ENCODE peak calls at places on chromosomes 1 and 21, in ten cellular contexts. One of them, this sample, is unnamed.

GRCh38 chr1:164794310-164794709 is 235.3 kb downstream of the PBX1 start:
- DNase-seq in fibroblast of mammary gland: peak; percentile 98
- DNase-seq in stimulated activated CD4-positive, alpha-beta T cell treated with anti-CD3 and anti-CD28 coated beads, TNF-alpha, amount 100 ng/mL, for 4 hours: no peak
- DNase-seq in NCI-H1417: no peak
- DNase-seq in hepatic stellate cell: peak; percentile 80
- DNase-seq in activated CD4-positive, alpha-beta T cell treated with anti-CD3 and anti-CD28 coated beads for 36 hours: no peak
- DNase-seq in stimulated activated CD8-positive, alpha-beta memory T cell treated with anti-CD3 and anti-CD28 coated beads, Interleukin-15, amount 100 ng/mL, for 24 hours: no peak
- DNase-seq in amniotic stem cell: peak; percentile 74
- DNase-seq in dermis microvascular lymphatic vessel endothelial cell: no peak
- DNase-seq in DMS153: no peak
- DNase-seq in this sample: peak; percentile 59

GRCh38 chr1:107704911-107705310 is 260.1 kb downstream of the VAV3 start:
- DNase-seq in DMS153: no peak
- DNase-seq in activated CD4-positive, alpha-beta T cell treated with anti-CD3 and anti-CD28 coated beads for 36 hours: no peak
- DNase-seq in NCI-H1417: no peak
- DNase-seq in stimulated activated CD4-positive, alpha-beta T cell treated with anti-CD3 and anti-CD28 coated beads, TNF-alpha, amount 100 ng/mL, for 4 hours: no peak
- DNase-seq in dermis microvascular lymphatic vessel endothelial cell: no peak
- DNase-seq in hepatic stellate cell: no peak
- DNase-seq in fibroblast of mammary gland: no peak
- DNase-seq in stimulated activated CD8-positive, alpha-beta memory T cell treated with anti-CD3 and anti-CD28 coated beads, Interleukin-15, amount 100 ng/mL, for 24 hours: no peak
- DNase-seq in amniotic stem cell: no peak
- DNase-seq in this sample: no peak

GRCh38 chr1:32813941-32814739 is 3.0 kb downstream of the YARS1 start:
- DNase-seq in stimulated activated CD4-positive, alpha-beta T cell treated with anti-CD3 and anti-CD28 coated beads, TNF-alpha, amount 100 ng/mL, for 4 hours: no peak
- DNase-seq in activated CD4-positive, alpha-beta T cell treated with anti-CD3 and anti-CD28 coated beads for 36 hours: no peak
- DNase-seq in dermis microvascular lymphatic vessel endothelial cell: no peak
- DNase-seq in amniotic stem cell: no peak
- DNase-seq in stimulated activated CD8-positive, alpha-beta memory T cell treated with anti-CD3 and anti-CD28 coated beads, Interleukin-15, amount 100 ng/mL, for 24 hours: no peak
- DNase-seq in NCI-H1417: no peak
- DNase-seq in fibroblast of mammary gland: peak; percentile 79
- DNase-seq in hepatic stellate cell: no peak
- DNase-seq in DMS153: no peak
- DNase-seq in this sample: peak; percentile 38

GRCh38 chr1:247111636-247112478 is 7.7 kb upstream of the ZNF669 start:
- DNase-seq in fibroblast of mammary gland: peak; percentile 43
- DNase-seq in hepatic stellate cell: peak; percentile 79
- DNase-seq in DMS153: no peak
- DNase-seq in amniotic stem cell: no peak
- DNase-seq in stimulated activated CD4-positive, alpha-beta T cell treated with anti-CD3 and anti-CD28 coated beads, TNF-alpha, amount 100 ng/mL, for 4 hours: no peak
- DNase-seq in stimulated activated CD8-positive, alpha-beta memory T cell treated with anti-CD3 and anti-CD28 coated beads, Interleukin-15, amount 100 ng/mL, for 24 hours: no peak
- DNase-seq in activated CD4-positive, alpha-beta T cell treated with anti-CD3 and anti-CD28 coated beads for 36 hours: no peak
- DNase-seq in NCI-H1417: no peak
- DNase-seq in dermis microvascular lymphatic vessel endothelial cell: no peak
- DNase-seq in this sample: peak; percentile 43

GRCh38 chr1:202130275-202130646 is 7.5 kb downstream of the GPR37L1 start:
- DNase-seq in stimulated activated CD4-positive, alpha-beta T cell treated with anti-CD3 and anti-CD28 coated beads, TNF-alpha, amount 100 ng/mL, for 4 hours: no peak
- DNase-seq in fibroblast of mammary gland: no peak
- DNase-seq in activated CD4-positive, alpha-beta T cell treated with anti-CD3 and anti-CD28 coated beads for 36 hours: no peak
- DNase-seq in hepatic stellate cell: no peak
- DNase-seq in NCI-H1417: no peak
- DNase-seq in stimulated activated CD8-positive, alpha-beta memory T cell treated with anti-CD3 and anti-CD28 coated beads, Interleukin-15, amount 100 ng/mL, for 24 hours: no peak
- DNase-seq in dermis microvascular lymphatic vessel endothelial cell: no peak
- DNase-seq in amniotic stem cell: no peak
- DNase-seq in DMS153: no peak
- DNase-seq in this sample: no peak

GRCh38 chr1:236063919-236064673 is 794 bp downstream of the NID1 start:
- DNase-seq in stimulated activated CD8-positive, alpha-beta memory T cell treated with anti-CD3 and anti-CD28 coated beads, Interleukin-15, amount 100 ng/mL, for 24 hours: no peak
- DNase-seq in fibroblast of mammary gland: peak; percentile 66
- DNase-seq in DMS153: no peak
- DNase-seq in dermis microvascular lymphatic vessel endothelial cell: peak; percentile 84
- DNase-seq in amniotic stem cell: no peak
- DNase-seq in activated CD4-positive, alpha-beta T cell treated with anti-CD3 and anti-CD28 coated beads for 36 hours: peak; percentile 35
- DNase-seq in hepatic stellate cell: peak; percentile 80
- DNase-seq in NCI-H1417: no peak
- DNase-seq in stimulated activated CD4-positive, alpha-beta T cell treated with anti-CD3 and anti-CD28 coated beads, TNF-alpha, amount 100 ng/mL, for 4 hours: no peak
- DNase-seq in this sample: no peak

GRCh38 chr21:34367320-34367935 is 3.6 kb downstream of the KCNE2 start:
- DNase-seq in amniotic stem cell: peak; percentile 91
- DNase-seq in stimulated activated CD8-positive, alpha-beta memory T cell treated with anti-CD3 and anti-CD28 coated beads, Interleukin-15, amount 100 ng/mL, for 24 hours: no peak
- DNase-seq in stimulated activated CD4-positive, alpha-beta T cell treated with anti-CD3 and anti-CD28 coated beads, TNF-alpha, amount 100 ng/mL, for 4 hours: no peak
- DNase-seq in NCI-H1417: peak; percentile 69
- DNase-seq in dermis microvascular lymphatic vessel endothelial cell: peak; percentile 20
- DNase-seq in DMS153: peak; percentile 12
- DNase-seq in fibroblast of mammary gland: peak; percentile 67
- DNase-seq in hepatic stellate cell: peak; percentile 36
- DNase-seq in activated CD4-positive, alpha-beta T cell treated with anti-CD3 and anti-CD28 coated beads for 36 hours: peak; percentile 61
- DNase-seq in this sample: peak; percentile 69

GRCh38 chr1:53047737-53048344 is 14.2 kb upstream of the PODN start:
- DNase-seq in fibroblast of mammary gland: peak; percentile 77
- DNase-seq in amniotic stem cell: peak; percentile 43
- DNase-seq in hepatic stellate cell: no peak
- DNase-seq in DMS153: peak; percentile 78
- DNase-seq in dermis microvascular lymphatic vessel endothelial cell: peak; percentile 14
- DNase-seq in activated CD4-positive, alpha-beta T cell treated with anti-CD3 and anti-CD28 coated beads for 36 hours: peak; percentile 33
- DNase-seq in stimulated activated CD8-positive, alpha-beta memory T cell treated with anti-CD3 and anti-CD28 coated beads, Interleukin-15, amount 100 ng/mL, for 24 hours: no peak
- DNase-seq in NCI-H1417: peak; percentile 15
- DNase-seq in stimulated activated CD4-positive, alpha-beta T cell treated with anti-CD3 and anti-CD28 coated beads, TNF-alpha, amount 100 ng/mL, for 4 hours: no peak
- DNase-seq in this sample: no peak

GRCh38 chr1:165903672-165904071 is 76.3 kb downstream of the UCK2 start:
- DNase-seq in DMS153: peak; percentile 75
- DNase-seq in stimulated activated CD8-positive, alpha-beta memory T cell treated with anti-CD3 and anti-CD28 coated beads, Interleukin-15, amount 100 ng/mL, for 24 hours: no peak
- DNase-seq in stimulated activated CD4-positive, alpha-beta T cell treated with anti-CD3 and anti-CD28 coated beads, TNF-alpha, amount 100 ng/mL, for 4 hours: no peak
- DNase-seq in NCI-H1417: no peak
- DNase-seq in amniotic stem cell: no peak
- DNase-seq in activated CD4-positive, alpha-beta T cell treated with anti-CD3 and anti-CD28 coated beads for 36 hours: no peak
- DNase-seq in dermis microvascular lymphatic vessel endothelial cell: no peak
- DNase-seq in fibroblast of mammary gland: peak; percentile 75
- DNase-seq in hepatic stellate cell: no peak
- DNase-seq in this sample: no peak

GRCh38 chr1:219427400-219427799 is 185.5 kb downstream of the ZC3H11B start:
- DNase-seq in stimulated activated CD4-positive, alpha-beta T cell treated with anti-CD3 and anti-CD28 coated beads, TNF-alpha, amount 100 ng/mL, for 4 hours: no peak
- DNase-seq in activated CD4-positive, alpha-beta T cell treated with anti-CD3 and anti-CD28 coated beads for 36 hours: no peak
- DNase-seq in stimulated activated CD8-positive, alpha-beta memory T cell treated with anti-CD3 and anti-CD28 coated beads, Interleukin-15, amount 100 ng/mL, for 24 hours: no peak
- DNase-seq in hepatic stellate cell: no peak
- DNase-seq in fibroblast of mammary gland: no peak
- DNase-seq in amniotic stem cell: no peak
- DNase-seq in DMS153: no peak
- DNase-seq in dermis microvascular lymphatic vessel endothelial cell: no peak
- DNase-seq in NCI-H1417: no peak
- DNase-seq in this sample: no peak

GRCh38 chr1:36941579-36941978 is 92.7 kb downstream of the GRIK3 start:
- DNase-seq in stimulated activated CD4-positive, alpha-beta T cell treated with anti-CD3 and anti-CD28 coated beads, TNF-alpha, amount 100 ng/mL, for 4 hours: no peak
- DNase-seq in stimulated activated CD8-positive, alpha-beta memory T cell treated with anti-CD3 and anti-CD28 coated beads, Interleukin-15, amount 100 ng/mL, for 24 hours: no peak
- DNase-seq in activated CD4-positive, alpha-beta T cell treated with anti-CD3 and anti-CD28 coated beads for 36 hours: no peak
- DNase-seq in hepatic stellate cell: no peak
- DNase-seq in fibroblast of mammary gland: no peak
- DNase-seq in DMS153: no peak
- DNase-seq in NCI-H1417: peak; percentile 24
- DNase-seq in dermis microvascular lymphatic vessel endothelial cell: no peak
- DNase-seq in amniotic stem cell: no peak
- DNase-seq in this sample: no peak

GRCh38 chr1:56541408-56541807 is 38.0 kb downstream of the PLPP3 start:
- DNase-seq in activated CD4-positive, alpha-beta T cell treated with anti-CD3 and anti-CD28 coated beads for 36 hours: no peak
- DNase-seq in dermis microvascular lymphatic vessel endothelial cell: no peak
- DNase-seq in hepatic stellate cell: no peak
- DNase-seq in fibroblast of mammary gland: no peak
- DNase-seq in stimulated activated CD8-positive, alpha-beta memory T cell treated with anti-CD3 and anti-CD28 coated beads, Interleukin-15, amount 100 ng/mL, for 24 hours: no peak
- DNase-seq in DMS153: no peak
- DNase-seq in NCI-H1417: no peak
- DNase-seq in stimulated activated CD4-positive, alpha-beta T cell treated with anti-CD3 and anti-CD28 coated beads, TNF-alpha, amount 100 ng/mL, for 4 hours: no peak
- DNase-seq in amniotic stem cell: no peak
- DNase-seq in this sample: no peak

GRCh38 chr1:110082477-110082876 is 12.0 kb upstream of the ALX3 start:
- DNase-seq in amniotic stem cell: no peak
- DNase-seq in DMS153: no peak
- DNase-seq in dermis microvascular lymphatic vessel endothelial cell: no peak
- DNase-seq in stimulated activated CD4-positive, alpha-beta T cell treated with anti-CD3 and anti-CD28 coated beads, TNF-alpha, amount 100 ng/mL, for 4 hours: no peak
- DNase-seq in NCI-H1417: no peak
- DNase-seq in activated CD4-positive, alpha-beta T cell treated with anti-CD3 and anti-CD28 coated beads for 36 hours: no peak
- DNase-seq in stimulated activated CD8-positive, alpha-beta memory T cell treated with anti-CD3 and anti-CD28 coated beads, Interleukin-15, amount 100 ng/mL, for 24 hours: no peak
- DNase-seq in fibroblast of mammary gland: no peak
- DNase-seq in hepatic stellate cell: no peak
- DNase-seq in this sample: no peak

GRCh38 chr1:152513081-152513480 is 1.2 kb upstream of the CRCT1 start:
- DNase-seq in DMS153: no peak
- DNase-seq in NCI-H1417: no peak
- DNase-seq in dermis microvascular lymphatic vessel endothelial cell: no peak
- DNase-seq in activated CD4-positive, alpha-beta T cell treated with anti-CD3 and anti-CD28 coated beads for 36 hours: no peak
- DNase-seq in stimulated activated CD8-positive, alpha-beta memory T cell treated with anti-CD3 and anti-CD28 coated beads, Interleukin-15, amount 100 ng/mL, for 24 hours: no peak
- DNase-seq in hepatic stellate cell: no peak
- DNase-seq in fibroblast of mammary gland: no peak
- DNase-seq in stimulated activated CD4-positive, alpha-beta T cell treated with anti-CD3 and anti-CD28 coated beads, TNF-alpha, amount 100 ng/mL, for 4 hours: no peak
- DNase-seq in amniotic stem cell: no peak
- DNase-seq in this sample: no peak

GRCh38 chr1:10736623-10737267 is 59.7 kb downstream of the CASZ1 start:
- DNase-seq in activated CD4-positive, alpha-beta T cell treated with anti-CD3 and anti-CD28 coated beads for 36 hours: no peak
- DNase-seq in stimulated activated CD4-positive, alpha-beta T cell treated with anti-CD3 and anti-CD28 coated beads, TNF-alpha, amount 100 ng/mL, for 4 hours: no peak
- DNase-seq in NCI-H1417: peak; percentile 49
- DNase-seq in amniotic stem cell: no peak
- DNase-seq in dermis microvascular lymphatic vessel endothelial cell: no peak
- DNase-seq in hepatic stellate cell: no peak
- DNase-seq in stimulated activated CD8-positive, alpha-beta memory T cell treated with anti-CD3 and anti-CD28 coated beads, Interleukin-15, amount 100 ng/mL, for 24 hours: no peak
- DNase-seq in DMS153: peak; percentile 82
- DNase-seq in fibroblast of mammary gland: no peak
- DNase-seq in this sample: no peak

GRCh38 chr1:85417017-85417416 is 47.9 kb downstream of the DDAH1 start:
- DNase-seq in dermis microvascular lymphatic vessel endothelial cell: no peak
- DNase-seq in DMS153: no peak
- DNase-seq in NCI-H1417: no peak
- DNase-seq in hepatic stellate cell: no peak
- DNase-seq in stimulated activated CD4-positive, alpha-beta T cell treated with anti-CD3 and anti-CD28 coated beads, TNF-alpha, amount 100 ng/mL, for 4 hours: no peak
- DNase-seq in fibroblast of mammary gland: no peak
- DNase-seq in stimulated activated CD8-positive, alpha-beta memory T cell treated with anti-CD3 and anti-CD28 coated beads, Interleukin-15, amount 100 ng/mL, for 24 hours: no peak
- DNase-seq in amniotic stem cell: no peak
- DNase-seq in activated CD4-positive, alpha-beta T cell treated with anti-CD3 and anti-CD28 coated beads for 36 hours: no peak
- DNase-seq in this sample: no peak

This sample was measured in NB4.